ENCODE peak calls at places on chromosome 17, in six cellular contexts. One of them, this sample, is unnamed.

GRCh38 chr17:61383689-61384201 is 15.9 kb upstream of the TBX2 start:
- DNase-seq in MM.1S: no peak
- DNase-seq in HAP-1: no peak
- DNase-seq in heart right ventricle: no peak
- DNase-seq in ascending aorta: no peak
- DNase-seq in colonic mucosa: no peak
- DNase-seq in this sample: no peak

GRCh38 chr17:7119314-7119713 is 4.7 kb upstream of the ASGR2 start:
- DNase-seq in MM.1S: no peak
- DNase-seq in HAP-1: no peak
- DNase-seq in heart right ventricle: no peak
- DNase-seq in ascending aorta: no peak
- DNase-seq in colonic mucosa: no peak
- DNase-seq in this sample: no peak

GRCh38 chr17:9151091-9151490 is 129.8 kb downstream of the NTN1 start:
- DNase-seq in MM.1S: no peak
- DNase-seq in HAP-1: peak; percentile 5
- DNase-seq in heart right ventricle: no peak
- DNase-seq in ascending aorta: no peak
- DNase-seq in colonic mucosa: no peak
- DNase-seq in this sample: no peak

GRCh38 chr17:39014044-39014794 is 47.0 kb upstream of the FBXO47 start:
- DNase-seq in MM.1S: no peak
- DNase-seq in HAP-1: no peak
- DNase-seq in heart right ventricle: no peak
- DNase-seq in ascending aorta: no peak
- DNase-seq in colonic mucosa: no peak
- DNase-seq in this sample: no peak

GRCh38 chr17:29102046-29102445 is 59.1 kb downstream of the PIPOX start:
- DNase-seq in MM.1S: no peak
- DNase-seq in HAP-1: no peak
- DNase-seq in heart right ventricle: no peak
- DNase-seq in ascending aorta: no peak
- DNase-seq in colonic mucosa: no peak
- DNase-seq in this sample: no peak

GRCh38 chr17:41548844-41549595 is 20.9 kb upstream of the KRT19 start:
- DNase-seq in MM.1S: peak; percentile 88
- DNase-seq in HAP-1: peak; percentile 65
- DNase-seq in heart right ventricle: peak; percentile 75
- DNase-seq in ascending aorta: peak; percentile 27
- DNase-seq in colonic mucosa: peak; percentile 93
- DNase-seq in this sample: peak; percentile 74

GRCh38 chr17:38875477-38876080 is 5.7 kb downstream of the LASP1 start:
- DNase-seq in MM.1S: no peak
- DNase-seq in HAP-1: no peak
- DNase-seq in heart right ventricle: no peak
- DNase-seq in ascending aorta: no peak
- DNase-seq in colonic mucosa: no peak
- DNase-seq in this sample: no peak

GRCh38 chr17:71057938-71058337 is 888.6 kb downstream of the KCNJ2 start:
- DNase-seq in MM.1S: no peak
- DNase-seq in HAP-1: no peak
- DNase-seq in heart right ventricle: no peak
- DNase-seq in ascending aorta: no peak
- DNase-seq in colonic mucosa: no peak
- DNase-seq in this sample: no peak

GRCh38 chr17:9904277-9905077 is 594 bp downstream of the RCVRN start:
- DNase-seq in MM.1S: no peak
- DNase-seq in HAP-1: no peak
- DNase-seq in heart right ventricle: no peak
- DNase-seq in ascending aorta: no peak
- DNase-seq in colonic mucosa: no peak
- DNase-seq in this sample: no peak

GRCh38 chr17:78231991-78232759 is 744 bp downstream of the TMEM235 start:
- DNase-seq in MM.1S: no peak
- DNase-seq in HAP-1: no peak
- DNase-seq in heart right ventricle: no peak
- DNase-seq in ascending aorta: no peak
- DNase-seq in colonic mucosa: no peak
- DNase-seq in this sample: no peak

GRCh38 chr17:65182233-65182632 is 45.1 kb downstream of the RGS9 start:
- DNase-seq in MM.1S: no peak
- DNase-seq in HAP-1: no peak
- DNase-seq in heart right ventricle: no peak
- DNase-seq in ascending aorta: no peak
- DNase-seq in colonic mucosa: no peak
- DNase-seq in this sample: no peak

GRCh38 chr17:81335388-81336157 is 40.5 kb upstream of the SLC38A10 start:
- DNase-seq in MM.1S: no peak
- DNase-seq in HAP-1: no peak
- DNase-seq in heart right ventricle: no peak
- DNase-seq in ascending aorta: no peak
- DNase-seq in colonic mucosa: peak; percentile 83
- DNase-seq in this sample: no peak

GRCh38 chr17:11331790-11332526 is 90.9 kb downstream of the SHISA6 start:
- DNase-seq in MM.1S: no peak
- DNase-seq in HAP-1: no peak
- DNase-seq in heart right ventricle: no peak
- DNase-seq in ascending aorta: no peak
- DNase-seq in colonic mucosa: no peak
- DNase-seq in this sample: no peak

GRCh38 chr17:81324177-81324905 is 29.2 kb upstream of the SLC38A10 start:
- DNase-seq in MM.1S: no peak
- DNase-seq in HAP-1: no peak
- DNase-seq in heart right ventricle: no peak
- DNase-seq in ascending aorta: no peak
- DNase-seq in colonic mucosa: no peak
- DNase-seq in this sample: no peak

GRCh38 chr17:21072623-21073278 is 29.9 kb upstream of the USP22 start:
- DNase-seq in MM.1S: no peak
- DNase-seq in HAP-1: no peak
- DNase-seq in heart right ventricle: no peak
- DNase-seq in ascending aorta: no peak
- DNase-seq in colonic mucosa: no peak
- DNase-seq in this sample: no peak

GRCh38 chr17:48578616-48579560 is 738 bp upstream of the HOXB4 start:
- DNase-seq in MM.1S: no peak
- DNase-seq in HAP-1: no peak
- DNase-seq in heart right ventricle: no peak
- DNase-seq in ascending aorta: no peak
- DNase-seq in colonic mucosa: no peak
- DNase-seq in this sample: no peak

GRCh38 chr17:62093188-62094155 is 28.4 kb upstream of the MED13 start:
- DNase-seq in MM.1S: no peak
- DNase-seq in HAP-1: no peak
- DNase-seq in heart right ventricle: no peak
- DNase-seq in ascending aorta: no peak
- DNase-seq in colonic mucosa: no peak
- DNase-seq in this sample: no peak

GRCh38 chr17:83079340-83079747 is at the start of gene METRNL:
- DNase-seq in MM.1S: peak; percentile 65
- DNase-seq in HAP-1: peak; percentile 57
- DNase-seq in heart right ventricle: peak; percentile 77
- DNase-seq in ascending aorta: no peak
- DNase-seq in colonic mucosa: peak; percentile 83
- DNase-seq in this sample: peak; percentile 47

GRCh38 chr17:81032641-81033422 is 2.1 kb upstream of the BAIAP2 start:
- DNase-seq in MM.1S: no peak
- DNase-seq in HAP-1: peak; percentile 45
- DNase-seq in heart right ventricle: no peak
- DNase-seq in ascending aorta: no peak
- DNase-seq in colonic mucosa: no peak
- DNase-seq in this sample: no peak

GRCh38 chr17:58339775-58340622 is 11.4 kb upstream of the TSPOAP1 start:
- DNase-seq in MM.1S: no peak
- DNase-seq in HAP-1: no peak
- DNase-seq in heart right ventricle: no peak
- DNase-seq in ascending aorta: no peak
- DNase-seq in colonic mucosa: no peak
- DNase-seq in this sample: peak; percentile 23

GRCh38 chr17:13786000-13786598 is 184.4 kb upstream of the HS3ST3A1 start:
- DNase-seq in MM.1S: no peak
- DNase-seq in HAP-1: no peak
- DNase-seq in heart right ventricle: no peak
- DNase-seq in ascending aorta: no peak
- DNase-seq in colonic mucosa: no peak
- DNase-seq in this sample: no peak

GRCh38 chr17:44221072-44221861 is 1.8 kb upstream of the UBTF start:
- DNase-seq in MM.1S: peak; percentile 74
- DNase-seq in HAP-1: peak; percentile 65
- DNase-seq in heart right ventricle: peak; percentile 86
- DNase-seq in ascending aorta: no peak
- DNase-seq in colonic mucosa: peak; percentile 78
- DNase-seq in this sample: peak; percentile 65

GRCh38 chr17:37643829-37644228 is 583 bp upstream of the DDX52 start:
- DNase-seq in MM.1S: no peak
- DNase-seq in HAP-1: no peak
- DNase-seq in heart right ventricle: no peak
- DNase-seq in ascending aorta: no peak
- DNase-seq in colonic mucosa: no peak
- DNase-seq in this sample: no peak

GRCh38 chr17:64368277-64368676 is 22.4 kb downstream of the PECAM1 start:
- DNase-seq in MM.1S: no peak
- DNase-seq in HAP-1: no peak
- DNase-seq in heart right ventricle: no peak
- DNase-seq in ascending aorta: no peak
- DNase-seq in colonic mucosa: no peak
- DNase-seq in this sample: no peak

GRCh38 chr17:8489841-8490240 is 54.2 kb downstream of the NDEL1 start:
- DNase-seq in MM.1S: no peak
- DNase-seq in HAP-1: no peak
- DNase-seq in heart right ventricle: no peak
- DNase-seq in ascending aorta: no peak
- DNase-seq in colonic mucosa: no peak
- DNase-seq in this sample: no peak

GRCh38 chr17:55570360-55570759 is 59.1 kb upstream of the SMIM36 start:
- DNase-seq in MM.1S: no peak
- DNase-seq in HAP-1: no peak
- DNase-seq in heart right ventricle: no peak
- DNase-seq in ascending aorta: no peak
- DNase-seq in colonic mucosa: no peak
- DNase-seq in this sample: no peak

GRCh38 chr17:41773190-41773588 is 13.3 kb downstream of the JUP start:
- DNase-seq in MM.1S: no peak
- DNase-seq in HAP-1: no peak
- DNase-seq in heart right ventricle: peak; percentile 73
- DNase-seq in ascending aorta: peak; percentile 21
- DNase-seq in colonic mucosa: peak; percentile 94
- DNase-seq in this sample: no peak

GRCh38 chr17:59427996-59428395 is 96.5 kb downstream of the YPEL2 start:
- DNase-seq in MM.1S: no peak
- DNase-seq in HAP-1: no peak
- DNase-seq in heart right ventricle: peak; percentile 51
- DNase-seq in ascending aorta: no peak
- DNase-seq in colonic mucosa: no peak
- DNase-seq in this sample: no peak

GRCh38 chr17:61284174-61284573 is 115.5 kb upstream of the TBX2 start:
- DNase-seq in MM.1S: no peak
- DNase-seq in HAP-1: no peak
- DNase-seq in heart right ventricle: no peak
- DNase-seq in ascending aorta: no peak
- DNase-seq in colonic mucosa: no peak
- DNase-seq in this sample: no peak

GRCh38 chr17:61793565-61793964 is 69.8 kb downstream of the BRIP1 start:
- DNase-seq in MM.1S: no peak
- DNase-seq in HAP-1: no peak
- DNase-seq in heart right ventricle: no peak
- DNase-seq in ascending aorta: no peak
- DNase-seq in colonic mucosa: no peak
- DNase-seq in this sample: no peak

DNA sequence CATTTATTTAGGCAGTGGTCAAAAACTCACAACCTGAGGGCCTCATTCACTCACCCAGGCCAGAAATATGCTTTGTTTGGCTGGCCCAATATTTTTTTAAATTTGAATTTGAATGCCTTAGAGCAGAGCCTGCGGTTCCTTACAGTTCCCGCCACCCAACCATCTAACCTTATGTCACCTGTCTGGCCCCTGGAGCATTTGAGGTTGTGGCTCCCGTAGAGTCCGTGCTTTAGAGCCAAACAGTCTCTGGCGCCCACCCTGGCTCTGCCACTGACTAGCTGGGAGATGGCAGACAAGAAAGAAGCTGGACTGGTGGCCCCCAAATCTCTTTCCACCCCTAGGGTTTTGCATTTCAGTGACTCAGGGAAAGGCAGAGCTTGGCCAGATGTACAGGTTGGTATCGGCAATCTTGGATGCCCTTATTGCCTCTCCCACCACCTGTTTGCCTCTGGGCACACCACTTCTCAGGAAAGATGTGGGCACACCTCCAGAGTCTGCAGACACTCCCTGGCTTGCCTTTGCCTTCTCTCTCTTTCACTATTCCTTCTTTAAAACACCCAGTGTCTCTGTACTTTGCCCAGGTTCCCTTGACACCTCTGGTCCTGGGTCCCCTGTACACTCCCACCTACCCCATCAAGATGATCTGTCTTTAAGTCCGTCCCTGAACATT is 1.9 kb upstream of the MAP3K14 start:
- DNase-seq in MM.1S: no peak
- DNase-seq in HAP-1: no peak
- DNase-seq in heart right ventricle: no peak
- DNase-seq in ascending aorta: no peak
- DNase-seq in colonic mucosa: peak; percentile 65
- DNase-seq in this sample: no peak
- H3K4me3 ChIP-seq in MM.1S: no peak overlapping the region
- H3K4me3 ChIP-seq in HAP-1: no peak overlapping the region
- H3K4me3 ChIP-seq in heart right ventricle: no peak overlapping the region
- H3K4me3 ChIP-seq in ascending aorta: no peak overlapping the region
- H3K4me3 ChIP-seq in colonic mucosa: no peak overlapping the region
- H3K4me3 ChIP-seq in this sample: no peak overlapping the region

GRCh38 chr17:19539040-19539399 is 5.4 kb downstream of the SLC47A1 start:
- DNase-seq in MM.1S: no peak
- DNase-seq in HAP-1: no peak
- DNase-seq in heart right ventricle: no peak
- DNase-seq in ascending aorta: no peak
- DNase-seq in colonic mucosa: no peak
- DNase-seq in this sample: no peak
- H3K4me1 ChIP-seq in MM.1S: peaks cover 24% of the 10 kb centered on the region
- H3K4me1 ChIP-seq in HAP-1: peaks cover 7% of the 10 kb centered on the region
- H3K4me1 ChIP-seq in heart right ventricle: peaks cover 12% of the 10 kb centered on the region
- H3K4me1 ChIP-seq in ascending aorta: peaks cover 3% of the 10 kb centered on the region
- H3K4me1 ChIP-seq in colonic mucosa: no peaks in the 10 kb centered on the region
- H3K4me1 ChIP-seq in this sample: peaks cover 8% of the 10 kb centered on the region

DNA sequence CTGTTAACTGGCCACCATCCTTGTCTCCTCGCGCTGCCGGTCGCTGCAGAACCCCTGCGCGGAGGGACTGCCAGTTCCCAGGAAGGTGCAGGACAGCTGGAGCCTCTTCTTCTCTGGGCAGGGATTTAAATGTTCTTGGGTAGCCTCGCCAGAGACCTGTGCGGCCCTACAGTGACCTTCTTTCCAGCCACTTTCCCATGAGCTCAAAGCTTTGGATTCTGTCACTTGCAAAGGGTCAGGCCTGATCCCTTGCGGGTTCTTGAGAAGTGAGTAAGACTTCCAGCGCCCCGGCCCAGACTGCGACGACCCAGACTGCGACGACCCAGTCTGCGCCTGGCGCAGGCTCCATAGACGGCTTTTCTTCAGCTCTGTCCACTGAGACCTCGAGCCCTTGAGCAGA is 1.4 kb upstream of the SLFN5 start:
- DNase-seq in MM.1S: no peak
- DNase-seq in HAP-1: no peak
- DNase-seq in heart right ventricle: no peak
- DNase-seq in ascending aorta: no peak
- DNase-seq in colonic mucosa: no peak
- DNase-seq in this sample: peak; percentile 35
- H3K4me3 ChIP-seq in MM.1S: peak overlapping the region; percentile 76
- H3K4me3 ChIP-seq in HAP-1: no peak overlapping the region
- H3K4me3 ChIP-seq in heart right ventricle: peak overlapping the region; percentile 82
- H3K4me3 ChIP-seq in ascending aorta: peak overlapping the region; percentile 74
- H3K4me3 ChIP-seq in colonic mucosa: peak overlapping the region; percentile 48
- H3K4me3 ChIP-seq in this sample: peak overlapping the region; percentile 97

GRCh38 chr17:79912552-79913330 is 73.5 kb upstream of the CBX4 start:
- DNase-seq in MM.1S: no peak
- DNase-seq in HAP-1: no peak
- DNase-seq in heart right ventricle: no peak
- DNase-seq in ascending aorta: no peak
- DNase-seq in colonic mucosa: no peak
- DNase-seq in this sample: no peak
- H3K4me1 ChIP-seq in MM.1S: no peaks in the 10 kb centered on the region
- H3K4me1 ChIP-seq in HAP-1: no peaks in the 10 kb centered on the region
- H3K4me1 ChIP-seq in heart right ventricle: no peaks in the 10 kb centered on the region
- H3K4me1 ChIP-seq in ascending aorta: no peaks in the 10 kb centered on the region
- H3K4me1 ChIP-seq in colonic mucosa: no peaks in the 10 kb centered on the region
- H3K4me1 ChIP-seq in this sample: no peaks in the 10 kb centered on the region

This sample was measured in naive thymus-derived CD4-positive, alpha-beta T cell.